ENCODE peak calls at places on chromosomes 12 and 14, in eight cellular contexts. T is ELF-1, A is foreskin fibroblast, B is hypothalamus, I is 8988T, U is D341Med, D is pancreas, Q is HCT116. R is an unnamed sample.

GRCh38 chr14:101508948-101509729 is 52.2 kb upstream of the DIO3 start:
- DNase-seq in D (no peak), T (no peak), B (no peak), Q (no peak), A (no peak), I (no peak), U (no peak), R (no peak)

GRCh38 chr12:91111366-91112321 is at the start of gene LUM:
- DNase-seq in I (no peak), D (no peak), B (no peak), Q (no peak), A (peak), U (peak), T (peak), R (peak)

GRCh38 chr12:31035226-31035625 is 38.4 kb upstream of the DDX11 start:
- DNase-seq in U (no peak), B (no peak), T (no peak), A (peak), D (no peak), Q (no peak), I (no peak), R (no peak)

GRCh38 chr12:47079894-47080724 is at the start of gene AMIGO2:
- DNase-seq in B (no peak), A (no peak), U (peak), I (peak), Q (no peak), D (peak), T (peak), R (peak)

GRCh38 chr14:98868846-98869245 is 403.2 kb downstream of the BCL11B start:
- DNase-seq in A (no peak), T (no peak), Q (no peak), B (no peak), I (no peak), D (no peak), U (no peak), R (no peak)

GRCh38 chr12:105477873-105478272 is 147.4 kb downstream of the C12orf75 start:
- DNase-seq in D (no peak), U (peak), Q (no peak), T (peak), I (no peak), B (no peak), A (no peak), R (no peak)

GRCh38 chr12:109466305-109466704 is 10.8 kb downstream of the KCTD10 start:
- DNase-seq in U (no peak), D (no peak), I (no peak), B (no peak), Q (no peak), T (no peak), A (no peak), R (no peak)

GRCh38 chr14:83867871-83868270 is 1662.1 kb upstream of the FLRT2 start:
- DNase-seq in A (no peak), T (no peak), U (no peak), B (no peak), Q (no peak), I (no peak), D (no peak), R (no peak)

GRCh38 chr12:89988156-89988555 is 279.5 kb upstream of the ATP2B1 start:
- DNase-seq in I (no peak), T (no peak), B (no peak), Q (no peak), D (no peak), A (peak), U (no peak), R (no peak)

GRCh38 chr14:95319312-95320075 is at the start of gene CLMN:
- DNase-seq in Q (peak), I (peak), A (peak), B (no peak), T (peak), D (peak), U (peak), R (no peak)

GRCh38 chr12:116196752-116197718 is 80.5 kb downstream of the MED13L start:
- DNase-seq in T (no peak), D (no peak), I (no peak), U (peak), Q (no peak), A (no peak), B (no peak), R (peak)

GRCh38 chr12:71430756-71431155 is 8.8 kb upstream of the LGR5 start:
- DNase-seq in U (no peak), A (peak), B (no peak), T (no peak), D (no peak), Q (no peak), I (no peak), R (peak)

GRCh38 chr14:105420141-105420975 is 731 bp downstream of the MTA1 start:
- DNase-seq in Q (no peak), B (no peak), T (no peak), I (peak), A (no peak), U (no peak), D (no peak), R (no peak)

GRCh38 chr14:25049559-25050493 is at the start of gene STXBP6:
- DNase-seq in Q (no peak), I (peak), T (peak), D (peak), U (peak), B (peak), A (peak), R (no peak)

GRCh38 chr14:101215936-101216335 is 312.4 kb upstream of the RTL1 start:
- DNase-seq in A (no peak), B (no peak), U (no peak), Q (no peak), I (no peak), T (peak), D (no peak), R (no peak)

GRCh38 chr12:108523365-108523764 is 8.3 kb downstream of the FICD start:
- DNase-seq in D (no peak), A (no peak), T (no peak), U (no peak), I (no peak), Q (no peak), B (no peak), R (no peak)

GRCh38 chr12:67980391-67980790 is 8.9 kb upstream of the IFNG-AS1 start:
- DNase-seq in D (no peak), I (no peak), A (no peak), T (no peak), U (no peak), B (no peak), Q (no peak), R (no peak)

GRCh38 chr12:1640630-1641234 is 11.7 kb downstream of the WNT5B start:
- DNase-seq in B (no peak), Q (no peak), T (no peak), U (no peak), I (no peak), D (no peak), A (no peak), R (no peak)

GRCh38 chr12:88639361-88639760 is 59.1 kb upstream of the KITLG start:
- DNase-seq in A (no peak), B (no peak), D (no peak), Q (no peak), U (no peak), T (no peak), I (no peak), R (no peak)

GRCh38 chr12:77979597-77980250 is 149.0 kb downstream of the NAV3 start:
- DNase-seq in U (no peak), A (no peak), B (no peak), Q (no peak), T (no peak), I (no peak), D (no peak), R (no peak)

GRCh38 chr12:19220205-19220604 is 90.7 kb downstream of the PLEKHA5 start:
- DNase-seq in Q (no peak), U (no peak), T (no peak), B (no peak), A (no peak), I (no peak), D (no peak), R (peak)

GRCh38 chr12:121248611-121249010 is 38.7 kb downstream of the P2RX4 start:
- DNase-seq in D (no peak), U (no peak), A (no peak), T (no peak), B (no peak), I (no peak), Q (no peak), R (no peak)

GRCh38 chr14:90785876-90786450 is 30.3 kb downstream of the TTC7B start:
- DNase-seq in T (no peak), I (no peak), A (no peak), U (no peak), B (no peak), Q (no peak), D (no peak), R (no peak)

GRCh38 chr12:4293942-4294505 is 20.5 kb downstream of the CCND2 start:
- DNase-seq in U (peak), T (no peak), Q (no peak), D (no peak), A (no peak), I (no peak), B (no peak), R (no peak)

GRCh38 chr12:47867496-47867941 is 37.3 kb downstream of the VDR start:
- DNase-seq in U (no peak), B (no peak), T (no peak), A (peak), I (no peak), Q (no peak), D (no peak), R (peak)

GRCh38 chr14:102043251-102044025 is 43.4 kb downstream of the HSP90AA1 start:
- DNase-seq in Q (no peak), I (no peak), A (no peak), D (no peak), T (no peak), B (no peak), U (no peak), R (no peak)

GRCh38 chr14:78075610-78076277 is 94.4 kb upstream of the NRXN3 start:
- DNase-seq in B (no peak), D (no peak), T (no peak), U (no peak), A (no peak), Q (no peak), I (no peak), R (no peak)

GRCh38 chr12:27940756-27941402 is 31.7 kb downstream of the PTHLH start:
- DNase-seq in Q (peak), T (peak), B (no peak), I (no peak), U (peak), D (peak), A (peak), R (peak)

GRCh38 chr12:105355752-105356151 is 25.3 kb downstream of the C12orf75 start:
- DNase-seq in I (no peak), A (peak), B (no peak), T (no peak), Q (peak), D (no peak), U (no peak), R (peak)

GRCh38 chr12:71791473-71792150 is 36.9 kb downstream of the RAB21 start:
- DNase-seq in Q (no peak), B (no peak), A (no peak), T (no peak), U (no peak), D (no peak), I (no peak), R (no peak)

R was measured in brain microvascular endothelial cell.